ENCODE peak calls at places on chromosomes 1 and 21, in nine cellular contexts. Z is epithelial cell of esophagus; P is GM03348; C is psoas muscle; B is T-helper 2 cell; M is iPS-NIHi11; Y is heart left ventricle; S is activated CD4-positive, alpha-beta T cell treated with anti-CD3 and anti-CD28 coated beads, Interleukin-2, amount 50 U/mL, for 24 hours; F is ACHN. J is an unnamed sample.

GRCh38 chr1:156664046-156664948 is 12.9 kb downstream of the NES start:
- DNase-seq in Z (no peak), P (peak; percentile 57), C (peak; percentile 46), B (no peak), M (no peak), Y (no peak), S (no peak), F (no peak), J (no peak)

GRCh38 chr1:218284377-218284916 is 646 bp upstream of the RRP15 start:
- DNase-seq in Z (peak; percentile 23), P (peak; percentile 38), C (no peak), B (no peak), M (peak; percentile 21), Y (peak; percentile 6), S (no peak), F (no peak), J (no peak)

GRCh38 chr1:33410091-33410701 is 20.7 kb downstream of the PHC2 start:
- DNase-seq in Z (no peak), P (peak; percentile 70), C (no peak), B (no peak), M (no peak), Y (peak; percentile 29), S (no peak), F (no peak), J (peak; percentile 45)

GRCh38 chr1:111735321-111735720 is 3.9 kb downstream of the INKA2 start:
- DNase-seq in Z (no peak), P (no peak), C (no peak), B (no peak), M (no peak), Y (no peak), S (no peak), F (no peak), J (no peak)

GRCh38 chr1:3465935-3466321 is 11.5 kb downstream of the ARHGEF16 start:
- DNase-seq in Z (no peak), P (no peak), C (peak; percentile 5), B (no peak), M (no peak), Y (no peak), S (no peak), F (no peak), J (no peak)

GRCh38 chr1:224498574-224499170 is 64.1 kb upstream of the WDR26 start:
- DNase-seq in Z (peak; percentile 93), P (peak; percentile 55), C (no peak), B (peak; percentile 4), M (peak; percentile 70), Y (no peak), S (no peak), F (peak; percentile 74), J (peak; percentile 72)

GRCh38 chr1:184223216-184223615 is 163.6 kb upstream of the C1orf21 start:
- DNase-seq in Z (no peak), P (no peak), C (no peak), B (no peak), M (peak; percentile 42), Y (no peak), S (no peak), F (no peak), J (no peak)

GRCh38 chr1:229478852-229479251 is 29.3 kb downstream of the NUP133 start:
- DNase-seq in Z (no peak), P (no peak), C (no peak), B (no peak), M (no peak), Y (no peak), S (no peak), F (no peak), J (no peak)

GRCh38 chr1:226875641-226876295 is 5.4 kb downstream of the PSEN2 start:
- DNase-seq in Z (peak; percentile 87), P (no peak), C (no peak), B (no peak), M (peak; percentile 56), Y (no peak), S (no peak), F (peak; percentile 82), J (peak; percentile 50)

GRCh38 chr1:30872033-30872947 is 36.3 kb downstream of the SDC3 start:
- DNase-seq in Z (no peak), P (no peak), C (no peak), B (no peak), M (peak; percentile 74), Y (no peak), S (no peak), F (no peak), J (peak; percentile 85)

GRCh38 chr1:72281637-72282270 is 585 bp downstream of the NEGR1 start:
- DNase-seq in Z (peak; percentile 4), P (no peak), C (no peak), B (no peak), M (no peak), Y (no peak), S (no peak), F (peak; percentile 27), J (no peak)

GRCh38 chr1:100299521-100300222 is 33.7 kb downstream of the RTCA start:
- DNase-seq in Z (no peak), P (no peak), C (no peak), B (peak; percentile 2), M (no peak), Y (no peak), S (no peak), F (no peak), J (no peak)

GRCh38 chr1:109838838-109839240 is 71.8 kb upstream of the CSF1 start:
- DNase-seq in Z (peak; percentile 70), P (peak; percentile 45), C (no peak), B (no peak), M (no peak), Y (no peak), S (no peak), F (no peak), J (peak; percentile 26)

GRCh38 chr1:180540697-180541594 is 17.8 kb upstream of the OVAAL start:
- DNase-seq in Z (peak; percentile 27), P (peak; percentile 66), C (peak; percentile 34), B (no peak), M (no peak), Y (no peak), S (no peak), F (no peak), J (no peak)

GRCh38 chr1:151540021-151540981 is at the start of gene TUFT1:
- DNase-seq in Z (peak; percentile 93), P (peak; percentile 93), C (peak; percentile 91), B (peak; percentile 91), M (peak; percentile 95), Y (peak; percentile 89), S (peak; percentile 86), F (peak; percentile 97), J (peak; percentile 91)

GRCh38 chr1:12453400-12454343 is 164.3 kb downstream of the DHRS3 start:
- DNase-seq in Z (no peak), P (no peak), C (no peak), B (no peak), M (peak; percentile 19), Y (no peak), S (no peak), F (no peak), J (no peak)

GRCh38 chr1:162889989-162890388 is 29.0 kb upstream of the CCDC190 start:
- DNase-seq in Z (no peak), P (no peak), C (no peak), B (no peak), M (no peak), Y (no peak), S (no peak), F (no peak), J (no peak)

GRCh38 chr1:188557052-188557451 is 1728.3 kb downstream of the PLA2G4A start:
- DNase-seq in Z (no peak), P (no peak), C (no peak), B (no peak), M (no peak), Y (no peak), S (no peak), F (no peak), J (no peak)

GRCh38 chr1:33435096-33435820 is 4.4 kb upstream of the PHC2 start:
- DNase-seq in Z (peak; percentile 58), P (peak; percentile 40), C (no peak), B (no peak), M (no peak), Y (no peak), S (no peak), F (no peak), J (peak; percentile 92)

GRCh38 chr1:197464039-197464438 is 196.0 kb downstream of the CRB1 start:
- DNase-seq in Z (peak; percentile 70), P (peak; percentile 25), C (no peak), B (no peak), M (no peak), Y (no peak), S (no peak), F (no peak), J (no peak)

GRCh38 chr21:45074818-45075605 is 632 bp downstream of the ADARB1 start:
- DNase-seq in Z (peak; percentile 50), P (peak; percentile 39), C (no peak), B (no peak), M (peak; percentile 75), Y (no peak), S (no peak), F (peak; percentile 16), J (peak; percentile 9)

GRCh38 chr1:223007250-223007649 is 135.8 kb downstream of the TLR5 start:
- DNase-seq in Z (no peak), P (no peak), C (no peak), B (no peak), M (no peak), Y (no peak), S (no peak), F (peak; percentile 37), J (no peak)

GRCh38 chr21:35020446-35020845 is 28.7 kb downstream of the RUNX1 start:
- DNase-seq in Z (no peak), P (no peak), C (no peak), B (peak; percentile 30), M (no peak), Y (no peak), S (no peak), F (no peak), J (no peak)

GRCh38 chr1:159849972-159850371 is 12.5 kb downstream of the VSIG8 start:
- DNase-seq in Z (peak; percentile 84), P (no peak), C (no peak), B (no peak), M (no peak), Y (no peak), S (no peak), F (no peak), J (no peak)

GRCh38 chr1:111320066-111320879 is 29.6 kb downstream of the CHIA start:
- DNase-seq in Z (no peak), P (no peak), C (no peak), B (no peak), M (peak; percentile 33), Y (no peak), S (no peak), F (no peak), J (no peak)

GRCh38 chr1:201123866-201124265 is 3.1 kb downstream of the ASCL5 start:
- DNase-seq in Z (peak; percentile 73), P (no peak), C (no peak), B (no peak), M (no peak), Y (no peak), S (no peak), F (no peak), J (no peak)

J was measured in RKO.